ENCODE peak calls at places on chromosome 20, in five cellular contexts. One of them, this sample, is unnamed.

GRCh38 chr20:24813080-24813479 is 136.0 kb upstream of the CST7 start:
- DNase-seq in pancreas: no peak
- DNase-seq in gastrocnemius medialis: no peak
- DNase-seq in heart right ventricle: no peak
- DNase-seq in CD8-positive, alpha-beta T cell: no peak
- DNase-seq in this sample: no peak

GRCh38 chr20:44711237-44711636 is 3.9 kb upstream of the CCN5 start:
- DNase-seq in pancreas: no peak
- DNase-seq in gastrocnemius medialis: no peak
- DNase-seq in heart right ventricle: no peak
- DNase-seq in CD8-positive, alpha-beta T cell: no peak
- DNase-seq in this sample: no peak

GRCh38 chr20:41094656-41095055 is 42.7 kb upstream of the PLCG1 start:
- DNase-seq in pancreas: no peak
- DNase-seq in gastrocnemius medialis: no peak
- DNase-seq in heart right ventricle: no peak
- DNase-seq in CD8-positive, alpha-beta T cell: no peak
- DNase-seq in this sample: no peak

GRCh38 chr20:11098888-11099287 is 425.1 kb upstream of the JAG1 start:
- DNase-seq in pancreas: no peak
- DNase-seq in gastrocnemius medialis: no peak
- DNase-seq in heart right ventricle: no peak
- DNase-seq in CD8-positive, alpha-beta T cell: no peak
- DNase-seq in this sample: no peak

GRCh38 chr20:35866446-35867202 is 87.7 kb downstream of the SCAND1 start:
- DNase-seq in pancreas: no peak
- DNase-seq in gastrocnemius medialis: no peak
- DNase-seq in heart right ventricle: no peak
- DNase-seq in CD8-positive, alpha-beta T cell: no peak
- DNase-seq in this sample: no peak

GRCh38 chr20:43947316-43947710 is 32.7 kb downstream of the TOX2 start:
- DNase-seq in pancreas: no peak
- DNase-seq in gastrocnemius medialis: no peak
- DNase-seq in heart right ventricle: no peak
- DNase-seq in CD8-positive, alpha-beta T cell: no peak
- DNase-seq in this sample: no peak

GRCh38 chr20:63071541-63072181 is 64.9 kb upstream of the BHLHE23 start:
- DNase-seq in pancreas: peak
- DNase-seq in gastrocnemius medialis: no peak
- DNase-seq in heart right ventricle: no peak
- DNase-seq in CD8-positive, alpha-beta T cell: no peak
- DNase-seq in this sample: no peak

GRCh38 chr20:23459431-23460112 is 6.9 kb upstream of the CST11 start:
- DNase-seq in pancreas: no peak
- DNase-seq in gastrocnemius medialis: no peak
- DNase-seq in heart right ventricle: no peak
- DNase-seq in CD8-positive, alpha-beta T cell: no peak
- DNase-seq in this sample: no peak

GRCh38 chr20:19832875-19833274 is 74.8 kb downstream of the RIN2 start:
- DNase-seq in pancreas: no peak
- DNase-seq in gastrocnemius medialis: no peak
- DNase-seq in heart right ventricle: no peak
- DNase-seq in CD8-positive, alpha-beta T cell: no peak
- DNase-seq in this sample: no peak

GRCh38 chr20:828987-829386 is 4.5 kb upstream of the FAM110A start:
- DNase-seq in pancreas: no peak
- DNase-seq in gastrocnemius medialis: no peak
- DNase-seq in heart right ventricle: no peak
- DNase-seq in CD8-positive, alpha-beta T cell: no peak
- DNase-seq in this sample: no peak

GRCh38 chr20:57928181-57928967 is 218.6 kb upstream of the PMEPA1 start:
- DNase-seq in pancreas: no peak
- DNase-seq in gastrocnemius medialis: no peak
- DNase-seq in heart right ventricle: no peak
- DNase-seq in CD8-positive, alpha-beta T cell: no peak
- DNase-seq in this sample: no peak

GRCh38 chr20:8749101-8749500 is 319.8 kb upstream of the PLCB4 start:
- DNase-seq in pancreas: no peak
- DNase-seq in gastrocnemius medialis: no peak
- DNase-seq in heart right ventricle: no peak
- DNase-seq in CD8-positive, alpha-beta T cell: no peak
- DNase-seq in this sample: no peak

GRCh38 chr20:62845818-62846527 is 15.6 kb downstream of the TCFL5 start:
- DNase-seq in pancreas: no peak
- DNase-seq in gastrocnemius medialis: no peak
- DNase-seq in heart right ventricle: peak
- DNase-seq in CD8-positive, alpha-beta T cell: no peak
- DNase-seq in this sample: no peak

GRCh38 chr20:5949943-5950270 is 426 bp downstream of the TRMT6 start:
- DNase-seq in pancreas: no peak
- DNase-seq in gastrocnemius medialis: no peak
- DNase-seq in heart right ventricle: no peak
- DNase-seq in CD8-positive, alpha-beta T cell: no peak
- DNase-seq in this sample: no peak

GRCh38 chr20:5950271-5951031 is at the start of the genes MCM8 and TRMT6:
- DNase-seq in pancreas: peak
- DNase-seq in gastrocnemius medialis: peak
- DNase-seq in heart right ventricle: peak
- DNase-seq in CD8-positive, alpha-beta T cell: peak
- DNase-seq in this sample: peak

GRCh38 chr20:5945963-5946362 is 4.4 kb downstream of the TRMT6 start:
- DNase-seq in pancreas: no peak
- DNase-seq in gastrocnemius medialis: no peak
- DNase-seq in heart right ventricle: no peak
- DNase-seq in CD8-positive, alpha-beta T cell: no peak
- DNase-seq in this sample: no peak

DNA sequence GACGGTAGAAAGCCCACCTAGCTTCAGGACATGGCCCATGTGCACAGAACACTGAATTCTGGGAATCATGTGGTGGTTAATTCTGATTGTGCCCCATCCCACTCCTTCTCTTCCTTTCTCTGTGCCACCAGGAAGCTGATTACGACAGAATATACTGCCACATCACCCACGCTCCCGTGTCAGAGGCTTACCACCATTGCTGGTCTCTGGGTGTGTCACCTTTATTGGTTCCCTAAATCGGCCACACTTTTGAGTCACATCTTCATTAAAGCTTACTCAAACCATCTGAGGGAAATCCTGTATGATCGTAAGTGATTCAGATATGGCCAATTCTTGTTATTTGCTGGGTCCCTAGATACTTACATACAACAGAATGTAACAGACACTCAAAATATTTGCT is 3.1 kb downstream of the TRMT6 start:
- DNase-seq in pancreas: no peak
- DNase-seq in gastrocnemius medialis: no peak
- DNase-seq in heart right ventricle: no peak
- DNase-seq in CD8-positive, alpha-beta T cell: no peak
- DNase-seq in this sample: no peak
- H3K27ac ChIP-seq in pancreas: no peak
- H3K27ac ChIP-seq in gastrocnemius medialis: no peak
- H3K27ac ChIP-seq in heart right ventricle: no peak
- H3K27ac ChIP-seq in CD8-positive, alpha-beta T cell: no peak
- H3K27ac ChIP-seq in this sample: no peak

GRCh38 chr20:56454754-56455153 is 13.7 kb upstream of the RTF2 start:
- DNase-seq in pancreas: no peak
- DNase-seq in gastrocnemius medialis: no peak
- DNase-seq in heart right ventricle: no peak
- DNase-seq in CD8-positive, alpha-beta T cell: no peak
- DNase-seq in this sample: no peak

GRCh38 chr20:56453347-56453746 is 15.1 kb upstream of the RTF2 start:
- DNase-seq in pancreas: no peak
- DNase-seq in gastrocnemius medialis: no peak
- DNase-seq in heart right ventricle: no peak
- DNase-seq in CD8-positive, alpha-beta T cell: no peak
- DNase-seq in this sample: no peak

GRCh38 chr20:56449459-56449858 is 19.0 kb upstream of the RTF2 start:
- DNase-seq in pancreas: no peak
- DNase-seq in gastrocnemius medialis: no peak
- DNase-seq in heart right ventricle: no peak
- DNase-seq in CD8-positive, alpha-beta T cell: no peak
- DNase-seq in this sample: no peak

GRCh38 chr20:56447227-56447626 is 21.2 kb upstream of the RTF2 start:
- DNase-seq in pancreas: no peak
- DNase-seq in gastrocnemius medialis: no peak
- DNase-seq in heart right ventricle: no peak
- DNase-seq in CD8-positive, alpha-beta T cell: no peak
- DNase-seq in this sample: no peak

GRCh38 chr20:56451056-56451765 is 17.2 kb upstream of the RTF2 start:
- DNase-seq in pancreas: no peak
- DNase-seq in gastrocnemius medialis: no peak
- DNase-seq in heart right ventricle: no peak
- DNase-seq in CD8-positive, alpha-beta T cell: no peak
- DNase-seq in this sample: no peak
- H3K27ac ChIP-seq in pancreas: no peak
- H3K27ac ChIP-seq in gastrocnemius medialis: no peak
- H3K27ac ChIP-seq in heart right ventricle: no peak
- H3K27ac ChIP-seq in CD8-positive, alpha-beta T cell: no peak
- H3K27ac ChIP-seq in this sample: no peak

GRCh38 chr20:59317332-59317731 is 16.9 kb downstream of the EDN3 start:
- DNase-seq in pancreas: no peak
- DNase-seq in gastrocnemius medialis: no peak
- DNase-seq in heart right ventricle: no peak
- DNase-seq in CD8-positive, alpha-beta T cell: no peak
- DNase-seq in this sample: no peak
- H3K27ac ChIP-seq in pancreas: peak
- H3K27ac ChIP-seq in gastrocnemius medialis: no peak
- H3K27ac ChIP-seq in heart right ventricle: no peak
- H3K27ac ChIP-seq in CD8-positive, alpha-beta T cell: no peak
- H3K27ac ChIP-seq in this sample: no peak

GRCh38 chr20:49562341-49563014 is 5.5 kb downstream of the PTGIS start:
- DNase-seq in pancreas: no peak
- DNase-seq in gastrocnemius medialis: peak
- DNase-seq in heart right ventricle: peak
- DNase-seq in CD8-positive, alpha-beta T cell: no peak
- DNase-seq in this sample: peak

GRCh38 chr20:49563015-49563980 is 4.6 kb downstream of the PTGIS start:
- DNase-seq in pancreas: no peak
- DNase-seq in gastrocnemius medialis: no peak
- DNase-seq in heart right ventricle: no peak
- DNase-seq in CD8-positive, alpha-beta T cell: no peak
- DNase-seq in this sample: no peak

GRCh38 chr20:49560646-49561045 is 7.3 kb downstream of the PTGIS start:
- DNase-seq in pancreas: no peak
- DNase-seq in gastrocnemius medialis: no peak
- DNase-seq in heart right ventricle: no peak
- DNase-seq in CD8-positive, alpha-beta T cell: no peak
- DNase-seq in this sample: no peak

GRCh38 chr20:49561256-49561655 is 6.7 kb downstream of the PTGIS start:
- DNase-seq in pancreas: no peak
- DNase-seq in gastrocnemius medialis: no peak
- DNase-seq in heart right ventricle: no peak
- DNase-seq in CD8-positive, alpha-beta T cell: no peak
- DNase-seq in this sample: no peak

GRCh38 chr20:49561806-49562205 is 6.1 kb downstream of the PTGIS start:
- DNase-seq in pancreas: no peak
- DNase-seq in gastrocnemius medialis: no peak
- DNase-seq in heart right ventricle: no peak
- DNase-seq in CD8-positive, alpha-beta T cell: no peak
- DNase-seq in this sample: no peak
- H3K27ac ChIP-seq in pancreas: no peak
- H3K27ac ChIP-seq in gastrocnemius medialis: peak
- H3K27ac ChIP-seq in heart right ventricle: peak
- H3K27ac ChIP-seq in CD8-positive, alpha-beta T cell: no peak
- H3K27ac ChIP-seq in this sample: peak

GRCh38 chr20:13234961-13235360 is 13.9 kb downstream of the ISM1 start:
- DNase-seq in pancreas: no peak
- DNase-seq in gastrocnemius medialis: no peak
- DNase-seq in heart right ventricle: no peak
- DNase-seq in CD8-positive, alpha-beta T cell: no peak
- DNase-seq in this sample: no peak

GRCh38 chr20:13229538-13229937 is 8.5 kb downstream of the ISM1 start:
- DNase-seq in pancreas: no peak
- DNase-seq in gastrocnemius medialis: no peak
- DNase-seq in heart right ventricle: no peak
- DNase-seq in CD8-positive, alpha-beta T cell: no peak
- DNase-seq in this sample: no peak

GRCh38 chr20:13228771-13229170 is 7.7 kb downstream of the ISM1 start:
- DNase-seq in pancreas: no peak
- DNase-seq in gastrocnemius medialis: no peak
- DNase-seq in heart right ventricle: no peak
- DNase-seq in CD8-positive, alpha-beta T cell: no peak
- DNase-seq in this sample: no peak

GRCh38 chr20:13232999-13233398 is 11.9 kb downstream of the ISM1 start:
- DNase-seq in pancreas: no peak
- DNase-seq in gastrocnemius medialis: no peak
- DNase-seq in heart right ventricle: no peak
- DNase-seq in CD8-positive, alpha-beta T cell: no peak
- DNase-seq in this sample: no peak

DNA sequence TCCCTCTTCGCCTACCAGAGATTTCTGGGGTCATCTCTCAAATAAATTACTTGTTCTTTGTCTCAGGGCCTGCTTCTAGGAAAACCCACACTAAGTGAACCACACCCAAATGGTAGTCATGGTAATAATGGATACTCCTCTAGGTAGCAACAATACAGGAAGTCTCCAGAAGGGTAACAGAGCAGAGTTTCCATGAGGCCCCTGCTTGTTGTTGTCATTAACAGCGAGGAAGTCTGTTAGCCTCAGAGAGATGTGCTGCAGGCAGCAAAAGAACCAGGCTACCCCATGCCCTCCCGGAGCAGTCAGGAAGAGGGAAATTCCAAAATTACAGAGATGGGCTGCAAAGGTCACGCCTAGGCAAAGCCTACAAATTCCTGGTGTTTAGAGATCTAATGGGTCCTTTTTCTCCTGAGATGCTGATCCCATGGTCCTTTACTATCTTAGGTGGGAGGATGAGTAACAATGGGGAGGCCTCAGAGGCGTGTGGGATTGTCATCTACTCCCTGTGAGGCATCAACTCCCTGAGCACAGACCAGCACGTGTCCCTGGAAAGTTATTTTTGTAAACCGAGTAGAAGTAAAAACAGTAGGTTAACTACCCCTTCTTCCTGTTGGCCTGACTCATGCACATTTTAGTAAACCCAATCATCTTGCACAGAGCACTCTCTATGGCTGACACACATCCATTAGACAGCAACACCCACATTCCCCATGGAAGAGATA is 10.1 kb downstream of the ISM1 start:
- DNase-seq in pancreas: no peak
- DNase-seq in gastrocnemius medialis: no peak
- DNase-seq in heart right ventricle: no peak
- DNase-seq in CD8-positive, alpha-beta T cell: no peak
- DNase-seq in this sample: no peak
- H3K27ac ChIP-seq in pancreas: no peak
- H3K27ac ChIP-seq in gastrocnemius medialis: peak
- H3K27ac ChIP-seq in heart right ventricle: peak
- H3K27ac ChIP-seq in CD8-positive, alpha-beta T cell: peak
- H3K27ac ChIP-seq in this sample: no peak

This sample was measured in tibial nerve.